ENCODE peak calls at places on chromosomes 2 and 18, in six cellular contexts. W is stomach, Y is H1, P is K562, B is sigmoid colon, A is transverse colon. T is an unnamed sample.

GRCh38 chr18:11025671-11026070 is 123.7 kb downstream of the PIEZO2 start:
- DNase-seq in B (no peak), A (no peak), Y (no peak), W (no peak), P (no peak), T (no peak)

GRCh38 chr2:45272549-45273245 is 263.4 kb upstream of the SIX2 start:
- DNase-seq in P (no peak), A (no peak), W (no peak), B (no peak), Y (no peak), T (no peak)

GRCh38 chr18:67805261-67805660 is 288.7 kb upstream of the DSEL start:
- DNase-seq in P (no peak), A (no peak), B (no peak), Y (no peak), W (no peak), T (no peak)

GRCh38 chr2:17591846-17592245 is 51.4 kb downstream of the VSNL1 start:
- DNase-seq in B (no peak), W (no peak), Y (no peak), A (no peak), P (no peak), T (peak; percentile 55)

GRCh38 chr2:110866496-110866895 is 134.1 kb downstream of the ACOXL start:
- DNase-seq in A (no peak), B (no peak), Y (no peak), W (no peak), P (no peak), T (no peak)

GRCh38 chr2:1436369-1436768 is 23.1 kb downstream of the TPO start:
- DNase-seq in A (no peak), B (no peak), W (no peak), P (no peak), Y (no peak), T (no peak)

GRCh38 chr2:178666458-178666857 is 140.8 kb downstream of the TTN start:
- DNase-seq in Y (no peak), B (no peak), A (no peak), W (no peak), P (no peak), T (no peak)

GRCh38 chr2:241379481-241380480 is 23.7 kb downstream of the FARP2 start:
- DNase-seq in P (no peak), B (no peak), Y (no peak), A (no peak), W (no peak), T (no peak)

GRCh38 chr2:96144481-96145027 is 686 bp downstream of the DUSP2 start:
- DNase-seq in B (peak; percentile 66), Y (peak; percentile 68), P (no peak), A (peak; percentile 52), W (no peak), T (no peak)

GRCh38 chr2:206836722-206837121 is 71.3 kb downstream of the FASTKD2 start:
- DNase-seq in P (no peak), A (no peak), B (no peak), W (no peak), Y (no peak), T (no peak)

GRCh38 chr2:152343426-152343825 is 8.5 kb downstream of the FMNL2 start:
- DNase-seq in A (no peak), W (no peak), P (no peak), B (no peak), Y (no peak), T (no peak)

GRCh38 chr2:47312504-47312875 is 90.5 kb upstream of the MSH2 start:
- DNase-seq in Y (no peak), P (no peak), A (no peak), B (no peak), W (no peak), T (no peak)

GRCh38 chr18:6414723-6415362 is at the start of gene L3MBTL4:
- DNase-seq in B (peak; percentile 64), Y (peak; percentile 72), P (no peak), W (peak; percentile 69), A (peak; percentile 58), T (peak; percentile 68)

GRCh38 chr2:164984428-164984827 is 29.1 kb upstream of the SLC38A11 start:
- DNase-seq in W (no peak), A (no peak), Y (no peak), B (no peak), P (no peak), T (no peak)

GRCh38 chr2:68031546-68032160 is 31.2 kb downstream of the C1D start:
- DNase-seq in B (no peak), P (peak; percentile 39), W (no peak), A (no peak), Y (no peak), T (no peak)

GRCh38 chr2:241804326-241805276 is 4.4 kb upstream of the NEU4 start:
- DNase-seq in Y (peak; percentile 65), A (no peak), W (no peak), B (peak; percentile 61), P (peak; percentile 22), T (peak; percentile 89)

GRCh38 chr2:196160101-196160500 is 11.3 kb downstream of the STK17B start:
- DNase-seq in P (peak; percentile 25), W (no peak), Y (no peak), B (no peak), A (peak; percentile 62), T (no peak)

GRCh38 chr2:203891474-203891873 is 23.9 kb downstream of the CTLA4 start:
- DNase-seq in A (no peak), W (no peak), P (no peak), Y (no peak), B (peak; percentile 67), T (no peak)

GRCh38 chr2:161161074-161161577 is 898 bp downstream of the TANK start:
- DNase-seq in B (no peak), A (no peak), P (peak; percentile 22), W (no peak), Y (no peak), T (no peak)

GRCh38 chr2:46615555-46616487 is 136.5 kb downstream of the TMEM247 start:
- DNase-seq in W (no peak), P (no peak), A (peak; percentile 16), Y (no peak), B (no peak), T (no peak)

GRCh38 chr2:210224660-210225460 is at the start of gene ACADL:
- DNase-seq in B (no peak), A (peak; percentile 49), W (peak; percentile 82), Y (peak; percentile 76), P (no peak), T (no peak)

GRCh38 chr2:130744287-130745117 is 10.8 kb upstream of the AMER3 start:
- DNase-seq in B (no peak), A (peak; percentile 54), W (no peak), Y (peak; percentile 47), P (no peak), T (no peak)

GRCh38 chr2:211611061-211611518 is 927.5 kb downstream of the ERBB4 start:
- DNase-seq in P (no peak), A (no peak), Y (no peak), B (no peak), W (no peak), T (no peak)

GRCh38 chr2:3470166-3470651 is 49.1 kb downstream of the ADI1 start:
- DNase-seq in B (peak; percentile 88), W (peak; percentile 88), P (no peak), Y (no peak), A (no peak), T (peak; percentile 93)

GRCh38 chr2:168711091-168711490 is 91.3 kb upstream of the NOSTRIN start:
- DNase-seq in Y (no peak), A (no peak), B (no peak), W (no peak), P (no peak), T (no peak)

GRCh38 chr2:242015366-242016065 is 146.0 kb downstream of the RTP5 start:
- DNase-seq in Y (no peak), P (no peak), W (no peak), A (peak; percentile 13), B (peak; percentile 36), T (no peak)

GRCh38 chr2:109446531-109447131 is 167.1 kb downstream of the SEPTIN10 start:
- DNase-seq in A (no peak), P (no peak), W (no peak), Y (no peak), B (peak; percentile 60), T (no peak)

GRCh38 chr2:11949732-11950503 is 203.5 kb downstream of the LPIN1 start:
- DNase-seq in W (no peak), A (no peak), P (no peak), Y (no peak), B (no peak), T (no peak)

GRCh38 chr2:11955314-11955713 is 208.9 kb downstream of the LPIN1 start:
- DNase-seq in W (no peak), P (no peak), A (no peak), Y (no peak), B (no peak), T (no peak)

GRCh38 chr2:11950894-11951293 is 204.5 kb downstream of the LPIN1 start:
- DNase-seq in B (no peak), Y (no peak), P (no peak), A (no peak), W (no peak), T (no peak)

GRCh38 chr2:11953258-11953657 is 206.8 kb downstream of the LPIN1 start:
- DNase-seq in B (no peak), Y (no peak), W (no peak), A (no peak), P (no peak), T (no peak)

DNA sequence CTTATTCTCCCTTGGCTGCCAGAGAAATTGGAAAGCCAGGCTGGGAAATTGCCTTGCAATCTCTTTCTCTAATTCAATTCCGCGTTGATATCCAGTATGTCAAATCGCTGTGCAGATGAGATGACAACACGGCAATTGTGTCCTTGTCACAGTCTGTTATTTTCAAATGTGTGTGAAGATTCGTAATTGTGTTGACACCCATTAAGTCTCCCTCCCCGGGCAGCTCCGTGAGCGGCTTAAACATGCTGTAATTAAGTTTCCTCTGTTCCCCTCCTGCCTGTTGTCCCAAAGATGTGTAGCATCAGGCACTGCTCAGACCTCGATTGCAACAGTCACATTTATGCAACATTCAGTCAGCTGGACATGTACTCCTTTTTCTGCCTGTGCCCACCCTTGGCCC is 209.5 kb downstream of the LPIN1 start:
- DNase-seq in P (no peak), B (no peak), W (no peak), A (no peak), Y (no peak), T (no peak)
- TF ChIP-seq EP300 in P (no peak), B (no peak), W (no peak), A (no peak), Y (no peak), T (no peak)

GRCh38 chr2:194294156-194294555 is 1362.9 kb upstream of the SLC39A10 start:
- DNase-seq in B (no peak), P (no peak), W (no peak), A (no peak), Y (no peak), T (no peak)
- TF ChIP-seq POLR2AphosphoS5 in B (no peak), P (no peak), W (no peak), A (no peak), Y (no peak), T (no peak)

GRCh38 chr2:234307322-234307961 is 189.4 kb downstream of the ARL4C start:
- DNase-seq in A (no peak), B (no peak), P (no peak), Y (no peak), W (no peak), T (no peak)
- H3K27ac ChIP-seq in A (no peak overlapping the region), B (no peak overlapping the region), P (no peak overlapping the region), Y (no peak overlapping the region), W (no peak overlapping the region), T (no peak overlapping the region)

DNA sequence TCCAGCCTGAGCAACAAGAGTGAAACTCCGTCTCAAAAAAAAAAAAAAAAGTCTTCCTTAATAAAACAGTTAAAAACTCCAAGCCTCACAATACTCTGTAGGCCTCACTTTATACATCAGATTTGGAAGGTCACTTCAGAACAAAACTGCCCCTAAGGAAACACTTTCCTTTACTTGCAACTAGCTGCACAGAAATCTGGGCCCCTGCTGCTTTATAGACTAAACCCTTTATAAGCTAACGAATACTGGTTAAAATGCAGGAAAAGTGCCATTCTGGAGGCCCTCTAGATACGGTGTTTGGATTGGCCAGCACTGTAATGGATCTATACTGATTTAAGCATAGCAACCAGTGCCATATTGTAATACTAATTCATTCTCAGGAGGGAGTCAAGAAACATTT is 1.5 kb downstream of the ABHD1 start:
- DNase-seq in Y (no peak), B (no peak), P (no peak), W (no peak), A (no peak), T (no peak)
- TF ChIP-seq EP300 in Y (no peak), B (no peak), P (no peak), W (no peak), A (no peak), T (no peak)

T was measured in esophagus muscularis mucosa.